ENCODE peak calls at places on chromosomes 7 and 10, in six cellular contexts. I, G, X, H, A and N are unnamed samples.

GRCh38 chr10:133144771-133145170 is 15.2 kb upstream of the KNDC1 start:
- DNase-seq in G (no peak), H (no peak), I (no peak), A (no peak), X (no peak), N (no peak)

GRCh38 chr10:27285093-27285492 is 44.5 kb upstream of the ACBD5 start:
- DNase-seq in A (no peak), G (peak), H (no peak), I (no peak), X (no peak), N (no peak)

GRCh38 chr7:107563072-107563760 is 504 bp downstream of the COG5 start:
- DNase-seq in I (no peak), H (no peak), X (no peak), A (no peak), G (no peak), N (peak)

GRCh38 chr7:155169498-155170065 is 99.5 kb downstream of the HTR5A start:
- DNase-seq in X (no peak), I (no peak), G (no peak), A (no peak), H (no peak), N (no peak)

GRCh38 chr10:126904493-126904806 is 778 bp upstream of the DOCK1 start:
- DNase-seq in A (no peak), H (no peak), X (peak), I (no peak), G (no peak), N (no peak)

GRCh38 chr10:5045095-5045494 is 41.4 kb upstream of the AKR1C2 start:
- DNase-seq in X (no peak), G (no peak), H (no peak), I (no peak), A (no peak), N (no peak)

GRCh38 chr10:55001422-55001821 is 200.4 kb upstream of the PCDH15 start:
- DNase-seq in A (no peak), X (no peak), H (no peak), G (no peak), I (no peak), N (no peak)

GRCh38 chr7:8189615-8190014 is 72.4 kb downstream of the ICA1 start:
- DNase-seq in X (no peak), G (no peak), A (no peak), I (no peak), H (no peak), N (no peak)

GRCh38 chr7:127629268-127629854 is 11.4 kb upstream of the PAX4 start:
- DNase-seq in H (no peak), A (no peak), G (peak), I (no peak), X (no peak), N (no peak)

GRCh38 chr10:77774940-77775391 is 137.4 kb upstream of the KCNMA1 start:
- DNase-seq in H (no peak), I (peak), G (no peak), X (no peak), A (peak), N (no peak)

GRCh38 chr7:93943816-93944540 is 22.4 kb downstream of the GNG11 start:
- DNase-seq in H (no peak), G (no peak), I (no peak), A (no peak), X (no peak), N (no peak)

GRCh38 chr10:11162828-11163599 is 145.3 kb downstream of the CELF2 start:
- DNase-seq in A (no peak), G (peak), X (no peak), I (peak), H (peak), N (no peak)

GRCh38 chr7:97269741-97270140 is 152.2 kb downstream of the SDHAF3 start:
- DNase-seq in I (no peak), H (no peak), G (no peak), X (no peak), A (no peak), N (no peak)

GRCh38 chr10:34194259-34194658 is 620.8 kb downstream of the PARD3 start:
- DNase-seq in H (no peak), I (no peak), G (no peak), A (peak), X (no peak), N (no peak)

GRCh38 chr7:76300210-76300731 is 2.2 kb upstream of the HSPB1 start:
- DNase-seq in X (no peak), I (no peak), A (no peak), H (no peak), G (no peak), N (peak)

GRCh38 chr10:62076872-62077271 is 175.4 kb downstream of the ARID5B start:
- DNase-seq in A (no peak), G (no peak), H (no peak), I (no peak), X (no peak), N (no peak)

GRCh38 chr7:144629011-144629410 is 206.8 kb downstream of the TPK1 start:
- DNase-seq in H (no peak), X (no peak), A (no peak), I (no peak), G (no peak), N (no peak)

GRCh38 chr10:45373003-45373782 is 823 bp upstream of the ALOX5 start:
- DNase-seq in A (no peak), I (peak), X (no peak), G (peak), H (no peak), N (no peak)

GRCh38 chr7:80312139-80312661 is 177.6 kb downstream of the GNAI1 start:
- DNase-seq in X (no peak), G (peak), A (peak), H (no peak), I (no peak), N (peak)

GRCh38 chr10:71337219-71337625 is 18.2 kb downstream of the SLC29A3 start:
- DNase-seq in X (no peak), I (no peak), G (no peak), H (no peak), A (no peak), N (no peak)

GRCh38 chr7:81161459-81162075 is 242.7 kb upstream of the SEMA3C start:
- DNase-seq in G (no peak), I (no peak), H (no peak), X (no peak), A (peak), N (no peak)

GRCh38 chr10:43202657-43203490 is 64.0 kb downstream of the RASGEF1A start:
- DNase-seq in I (peak), A (no peak), X (peak), H (no peak), G (peak), N (no peak)

GRCh38 chr7:156191090-156191489 is 378.8 kb upstream of the SHH start:
- DNase-seq in X (no peak), G (no peak), H (no peak), I (no peak), A (no peak), N (no peak)

GRCh38 chr10:115093286-115093775 is at the start of gene ATRNL1:
- DNase-seq in I (no peak), A (no peak), X (no peak), H (no peak), G (no peak), N (peak)

GRCh38 chr10:87541114-87541513 is 36.4 kb downstream of the MINPP1 start:
- DNase-seq in G (no peak), X (no peak), I (no peak), A (no peak), H (no peak), N (no peak)

GRCh38 chr10:14674376-14675050 is 100.2 kb downstream of the FAM107B start:
- DNase-seq in X (no peak), G (no peak), I (no peak), H (no peak), A (no peak), N (no peak)

GRCh38 chr10:44426247-44427034 is 41.5 kb upstream of the CXCL12 start:
- DNase-seq in G (no peak), X (no peak), A (no peak), I (no peak), H (no peak), N (no peak)

GRCh38 chr7:82335927-82336326 is 107.7 kb downstream of the CACNA2D1 start:
- DNase-seq in I (no peak), G (no peak), X (no peak), H (no peak), A (no peak), N (peak)

GRCh38 chr10:104680467-104681401 is 39.6 kb downstream of the SORCS3 start:
- DNase-seq in H (no peak), G (no peak), I (no peak), A (no peak), X (peak), N (no peak)

GRCh38 chr7:47185193-47185592 is 396.7 kb downstream of the TNS3 start:
- DNase-seq in H (no peak), A (no peak), I (no peak), X (no peak), G (no peak), N (no peak)

GRCh38 chr7:47833211-47833610 is 115.1 kb downstream of the PKD1L1 start:
- DNase-seq in X (no peak), H (no peak), G (no peak), A (no peak), I (no peak), N (no peak)

GRCh38 chr10:78327778-78328591 is 294.3 kb downstream of the RPS24 start:
- DNase-seq in I (peak), X (no peak), G (no peak), A (no peak), H (no peak), N (no peak)

GRCh38 chr7:126700807-126701604 is 551.7 kb downstream of the GRM8 start:
- DNase-seq in A (peak), I (no peak), X (no peak), G (peak), H (no peak), N (no peak)

GRCh38 chr10:123356101-123356500 is 201.9 kb downstream of the BUB3 start:
- DNase-seq in H (no peak), A (no peak), I (no peak), G (no peak), X (no peak), N (no peak)

GRCh38 chr10:11515596-11516418 is 95.6 kb downstream of the USP6NL start:
- DNase-seq in A (peak), G (peak), X (no peak), I (no peak), H (no peak), N (peak)

GRCh38 chr7:151940048-151940845 is 16.0 kb upstream of the GALNTL5 start:
- DNase-seq in I (no peak), X (no peak), H (no peak), A (no peak), G (no peak), N (no peak)

GRCh38 chr10:117621196-117621595 is 78.7 kb downstream of the EMX2 start:
- DNase-seq in X (no peak), G (no peak), I (peak), A (no peak), H (no peak), N (no peak)

GRCh38 chr10:132897516-132898381 is 44.6 kb downstream of the CFAP46 start:
- DNase-seq in I (no peak), G (no peak), A (no peak), X (peak), H (no peak), N (no peak)

GRCh38 chr10:27995311-27995710 is 3.6 kb downstream of the ODAD2 start:
- DNase-seq in H (no peak), I (no peak), G (no peak), A (no peak), X (no peak), N (no peak)